ENCODE peak calls at places on chromosomes 12 and 14, in four cellular contexts. U is PC-3, P is left lung, E is keratinocyte. Z is an unnamed sample. For H3K36me3, the result is how much of the 10 kb centered on the place peaks cover.

GRCh38 chr12:18242380-18243089 is 18.8 kb upstream of the PIK3C2G start:
- DNase-seq in P (no peak), E (no peak), U (peak), Z (no peak)

GRCh38 chr12:6336859-6337744 is 4.8 kb downstream of the TNFRSF1A start:
- DNase-seq in E (no peak), U (no peak), P (no peak), Z (no peak)

GRCh38 chr14:51844482-51844881 is 15.9 kb upstream of the GNG2 start:
- DNase-seq in U (no peak), E (no peak), P (no peak), Z (no peak)

GRCh38 chr14:101196051-101196450 is 292.5 kb upstream of the RTL1 start:
- DNase-seq in U (no peak), P (no peak), E (no peak), Z (no peak)

GRCh38 chr14:89060191-89060590 is 235.7 kb downstream of the TTC8 start:
- DNase-seq in P (no peak), U (no peak), E (no peak), Z (no peak)

GRCh38 chr14:75259946-75260545 is 18.6 kb upstream of the FOS start:
- DNase-seq in E (no peak), U (no peak), P (no peak), Z (no peak)

GRCh38 chr12:7806863-7807487 is 17.8 kb downstream of the NANOG start:
- DNase-seq in U (peak), P (no peak), E (peak), Z (peak)

GRCh38 chr12:126663304-126664094 is 1598.3 kb downstream of the AACS start:
- DNase-seq in E (no peak), P (no peak), U (peak), Z (no peak)

GRCh38 chr14:61713724-61714437 is 18.6 kb downstream of the HIF1A start:
- DNase-seq in E (no peak), P (no peak), U (no peak), Z (no peak)

GRCh38 chr12:3034067-3034750 is 43.0 kb upstream of the TSPAN9 start:
- DNase-seq in P (no peak), E (peak), U (peak), Z (peak)

GRCh38 chr12:104618691-104619090 is 161.9 kb downstream of the CHST11 start:
- DNase-seq in P (no peak), U (no peak), E (no peak), Z (no peak)

GRCh38 chr12:130601327-130601726 is 114.8 kb downstream of the RIMBP2 start:
- DNase-seq in E (no peak), P (no peak), U (no peak), Z (no peak)

GRCh38 chr12:48388938-48389337 is 38.2 kb upstream of the ZNF641 start:
- DNase-seq in E (peak), U (peak), P (no peak), Z (no peak)

GRCh38 chr12:42030588-42030987 is 114.1 kb downstream of the GXYLT1 start:
- DNase-seq in E (no peak), P (no peak), U (no peak), Z (no peak)

GRCh38 chr12:109881752-109882151 is 1.4 kb upstream of the GLTP start:
- DNase-seq in P (no peak), U (peak), E (no peak), Z (no peak)

GRCh38 chr12:117261267-117261666 is 71.0 kb upstream of the FBXO21 start:
- DNase-seq in E (peak), U (peak), P (no peak), Z (peak)

GRCh38 chr12:6697584-6698351 is 2.8 kb downstream of the PIANP start:
- DNase-seq in P (no peak), E (no peak), U (peak), Z (no peak)

GRCh38 chr12:65666876-65667275 is 157.4 kb upstream of the HMGA2 start:
- DNase-seq in P (no peak), U (no peak), E (no peak), Z (no peak)

GRCh38 chr12:80636832-80637231 is 70.6 kb upstream of the MYF6 start:
- DNase-seq in E (no peak), U (no peak), P (no peak), Z (no peak)

GRCh38 chr14:53047302-53047701 is 96.5 kb upstream of the FERMT2 start:
- DNase-seq in E (no peak), U (no peak), P (no peak), Z (no peak)

GRCh38 chr12:13534645-13535398 is 338.3 kb downstream of the EMP1 start:
- DNase-seq in U (peak), P (peak), E (peak), Z (no peak)

GRCh38 chr14:59481407-59482119 is 2.6 kb downstream of the L3HYPDH start:
- DNase-seq in U (peak), P (no peak), E (no peak), Z (no peak)

GRCh38 chr12:121711925-121712461 is 559 bp upstream of the TMEM120B start:
- DNase-seq in U (peak), P (peak), E (no peak), Z (no peak)

GRCh38 chr14:34539407-34540180 is at the start of gene EAPP:
- DNase-seq in E (peak), P (peak), U (peak), Z (peak)

GRCh38 chr12:3930216-3930615 is 57.0 kb upstream of the PARP11 start:
- DNase-seq in P (no peak), U (no peak), E (no peak), Z (no peak)

GRCh38 chr12:131698286-131698685 is 12.6 kb upstream of the SFSWAP start:
- DNase-seq in E (no peak), P (no peak), U (no peak), Z (no peak)

GRCh38 chr12:49089831-49090773 is 4.5 kb downstream of the DHH start:
- DNase-seq in E (no peak), P (peak), U (peak), Z (no peak)

GRCh38 chr12:12804432-12804886 is 8.7 kb upstream of the DDX47 start:
- DNase-seq in E (no peak), P (no peak), U (peak), Z (peak)

GRCh38 chr12:59803735-59804134 is 207.9 kb downstream of the SLC16A7 start:
- DNase-seq in U (peak), E (no peak), P (no peak), Z (peak)

GRCh38 chr12:53234236-53234635 is 2.2 kb upstream of the RARG start:
- DNase-seq in U (no peak), E (no peak), P (peak), Z (no peak)

GRCh38 chr14:20905661-20906060 is 14.5 kb downstream of the RNASE3 start:
- DNase-seq in U (no peak), E (no peak), P (no peak), Z (no peak)

GRCh38 chr12:119528241-119528640 is 65.3 kb upstream of the TMEM233 start:
- DNase-seq in U (peak), P (no peak), E (no peak), Z (no peak)

GRCh38 chr12:80946591-80946990 is 8.9 kb upstream of the LIN7A start:
- DNase-seq in P (no peak), E (no peak), U (peak), Z (no peak)

GRCh38 chr12:75568801-75569200 is 57.4 kb upstream of the KRR1 start:
- DNase-seq in P (no peak), E (no peak), U (no peak), Z (no peak)

GRCh38 chr14:106210650-106211049 is 684.3 kb downstream of the TMEM121 start:
- DNase-seq in P (no peak), U (no peak), E (no peak), Z (no peak)

GRCh38 chr14:103847954-103848719 is 762 bp upstream of the PPP1R13B start:
- DNase-seq in E (no peak), U (no peak), P (peak), Z (no peak)

GRCh38 chr14:22379727-22380126 is 209.3 kb downstream of the DAD1 start:
- DNase-seq in P (no peak), U (peak), E (no peak), Z (no peak)

GRCh38 chr14:22382955-22383354 is 206.1 kb downstream of the DAD1 start:
- DNase-seq in P (no peak), U (no peak), E (no peak), Z (no peak)

GRCh38 chr14:22382395-22382794 is 206.6 kb downstream of the DAD1 start:
- DNase-seq in P (no peak), E (no peak), U (no peak), Z (no peak)

GRCh38 chr14:22381751-22382150 is 207.3 kb downstream of the DAD1 start:
- DNase-seq in U (no peak), E (no peak), P (no peak), Z (no peak)

DNA sequence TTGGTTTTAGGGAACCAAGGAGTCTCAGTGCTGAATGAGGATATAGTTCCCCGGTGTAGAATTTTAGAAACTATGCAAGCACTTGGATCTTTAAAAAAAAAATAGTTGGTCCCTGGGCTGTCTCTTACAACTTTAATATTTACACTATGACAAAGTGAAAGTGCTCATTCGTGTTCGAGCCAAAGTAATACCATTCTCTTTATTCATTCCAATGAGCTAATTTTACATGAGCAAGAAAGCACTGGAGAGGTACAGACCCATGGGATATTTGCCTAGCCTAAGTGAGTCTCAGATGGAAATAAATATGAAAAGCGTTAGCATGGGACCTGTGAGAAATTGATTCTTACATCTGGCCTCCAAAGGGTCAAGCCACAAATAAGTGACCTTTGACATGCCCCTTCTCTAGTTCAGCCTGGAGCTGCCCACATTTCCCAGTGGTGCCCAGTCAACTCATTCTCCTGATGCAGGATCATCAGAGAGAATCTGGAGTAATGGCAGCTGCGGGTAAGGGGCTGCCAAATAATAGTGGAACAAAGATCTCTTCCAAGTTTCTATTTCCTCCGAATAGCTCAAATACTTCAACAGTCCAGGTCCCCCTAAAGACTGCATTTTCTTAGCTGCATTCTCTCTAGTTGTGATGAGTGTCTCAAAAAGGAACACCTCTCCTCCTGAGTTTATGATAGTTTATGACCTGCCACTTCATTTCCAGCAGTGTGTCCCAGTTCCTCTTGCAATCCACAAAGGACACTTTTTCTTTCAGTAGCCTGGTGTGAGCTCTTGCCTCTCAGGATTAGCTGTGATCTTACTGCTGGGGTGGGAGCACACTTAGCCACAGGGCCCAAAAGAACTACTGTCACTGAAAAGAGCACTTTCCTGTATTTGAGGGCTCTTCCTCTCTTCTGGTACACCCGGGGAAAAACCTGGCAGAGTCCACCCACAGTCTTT is 208.2 kb downstream of the DAD1 start:
- DNase-seq in U (peak), E (no peak), P (no peak), Z (no peak)
- H3K4me3 ChIP-seq in U (peak), E (no peak), P (no peak), Z (no peak)

GRCh38 chr12:79373896-79374499 is 316.8 kb downstream of the PAWR start:
- DNase-seq in P (no peak), E (no peak), U (peak), Z (no peak)
- TF ChIP-seq CTCF in P (peak), E (peak), U (peak), Z (peak)

DNA sequence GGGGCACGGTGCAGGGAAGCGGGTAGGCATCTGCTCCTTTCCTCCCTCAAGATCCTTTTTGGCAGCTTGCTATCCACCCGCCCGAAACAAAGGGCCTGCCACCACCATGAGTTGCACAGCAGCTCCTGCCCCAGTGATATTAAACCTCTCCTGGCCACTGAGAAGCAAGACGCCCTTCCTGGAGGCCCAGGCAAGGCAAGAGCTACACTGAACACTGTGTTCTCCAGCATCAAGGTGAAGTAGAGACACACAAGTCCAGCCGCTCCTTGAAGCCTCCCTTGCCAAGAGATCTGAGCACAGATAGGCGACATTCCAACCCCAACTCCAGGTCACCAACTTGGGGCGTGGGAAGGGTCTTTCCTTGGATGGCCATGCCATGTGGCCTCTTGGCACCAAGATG is 70.9 kb downstream of the ACTN1 start:
- DNase-seq in E (no peak), P (peak), U (no peak), Z (no peak)
- H3K36me3 ChIP-seq in E (under half), P (under half), U (half or more), Z (under half)

GRCh38 chr12:54560374-54560858 is 11.0 kb downstream of the PDE1B start:
- DNase-seq in E (peak), U (no peak), P (peak), Z (no peak)
- H3K4me3 ChIP-seq in E (peak), U (no peak), P (peak), Z (no peak)

GRCh38 chr12:132858727-132859266 is 28.6 kb downstream of the CHFR start:
- DNase-seq in U (peak), E (no peak), P (peak), Z (no peak)

GRCh38 chr12:132856581-132856980 is 27.9 kb upstream of the GOLGA3 start:
- DNase-seq in E (no peak), U (no peak), P (peak), Z (no peak)

GRCh38 chr12:132866251-132866828 is 21.1 kb downstream of the CHFR start:
- DNase-seq in E (peak), P (no peak), U (peak), Z (no peak)

GRCh38 chr12:132861558-132861957 is 25.8 kb downstream of the CHFR start:
- DNase-seq in E (no peak), P (no peak), U (no peak), Z (no peak)
- TF ChIP-seq CTCF in E (no peak), P (no peak), U (no peak), Z (no peak)